ENCODE peak calls at places on chromosomes 1 and 21, in four cellular contexts. E is IMR-90, C is K562, F is GM12878. U is an unnamed sample.

GRCh38 chr1:21816602-21817302 is 4.7 kb downstream of the LDLRAD2 start:
- DNase-seq in E (peak; percentile 81), F (no peak), C (no peak), U (peak; percentile 62)

GRCh38 chr21:15207635-15208370 is 143.0 kb upstream of the NRIP1 start:
- DNase-seq in C (no peak), F (no peak), E (no peak), U (no peak)

GRCh38 chr21:36699026-36699545 is at the start of gene SIM2:
- DNase-seq in F (no peak), C (peak; percentile 20), E (peak; percentile 52), U (no peak)

GRCh38 chr1:59699227-59699847 is 115.4 kb upstream of the HOOK1 start:
- DNase-seq in C (peak; percentile 45), E (peak; percentile 57), F (no peak), U (peak; percentile 62)

GRCh38 chr1:168084396-168085231 is 52.1 kb downstream of the GPR161 start:
- DNase-seq in F (no peak), C (peak; percentile 81), E (peak; percentile 23), U (peak; percentile 46)

GRCh38 chr1:205505791-205506190 is 1.3 kb downstream of the CDK18 start:
- DNase-seq in F (no peak), E (no peak), C (no peak), U (no peak)

GRCh38 chr1:23100074-23100748 is 68.4 kb downstream of the LUZP1 start:
- DNase-seq in C (no peak), E (peak; percentile 96), F (no peak), U (peak; percentile 59)

GRCh38 chr1:223831755-223832636 is 13.8 kb downstream of the TP53BP2 start:
- DNase-seq in E (peak; percentile 88), F (no peak), C (no peak), U (peak; percentile 76)

GRCh38 chr1:14957375-14957774 is 196.2 kb upstream of the TMEM51 start:
- DNase-seq in C (no peak), E (no peak), F (no peak), U (no peak)

GRCh38 chr21:46323227-46323709 is 402 bp downstream of the C21orf58 start:
- DNase-seq in E (no peak), F (no peak), C (no peak), U (no peak)

GRCh38 chr1:197810812-197811211 is 35.5 kb upstream of the DENND1B start:
- DNase-seq in E (no peak), F (no peak), C (no peak), U (no peak)

GRCh38 chr21:40732243-40732642 is 114.7 kb downstream of the DSCAM start:
- DNase-seq in C (no peak), E (no peak), F (no peak), U (no peak)

GRCh38 chr1:152001631-152002584 is 8.2 kb upstream of the S100A10 start:
- DNase-seq in F (no peak), E (peak; percentile 98), C (peak; percentile 85), U (peak; percentile 87)

GRCh38 chr1:230138561-230139239 is 71.7 kb downstream of the GALNT2 start:
- DNase-seq in F (no peak), E (no peak), C (no peak), U (no peak)

GRCh38 chr1:163974120-163974519 is 584.9 kb upstream of the PBX1 start:
- DNase-seq in F (no peak), E (no peak), C (no peak), U (no peak)

GRCh38 chr1:172532700-172533510 is at the start of gene SUCO:
- DNase-seq in F (peak; percentile 96), E (peak; percentile 99), C (peak; percentile 100), U (peak; percentile 100)

GRCh38 chr1:172530000-172530399 is 3.0 kb upstream of the SUCO start:
- DNase-seq in C (peak; percentile 55), E (no peak), F (no peak), U (no peak)

GRCh38 chr1:172531412-172531811 is 1.5 kb upstream of the SUCO start:
- DNase-seq in E (no peak), C (no peak), F (no peak), U (no peak)

GRCh38 chr1:172531846-172532699 is 877 bp upstream of the SUCO start:
- DNase-seq in F (peak; percentile 98), E (peak; percentile 99), C (peak; percentile 98), U (peak; percentile 99)

GRCh38 chr1:172529304-172529703 is 3.6 kb upstream of the SUCO start:
- DNase-seq in F (no peak), C (no peak), E (no peak), U (no peak)
- H3K9ac ChIP-seq in F (no peak overlapping the region), C (no peak overlapping the region), E (no peak overlapping the region), U (no peak overlapping the region)

GRCh38 chr1:184210048-184210447 is 158.5 kb downstream of the TSEN15 start:
- DNase-seq in C (no peak), E (peak; percentile 42), F (no peak), U (no peak)
- TF ChIP-seq FOS in C (no peak), E (no peak), F (no peak), U (no peak)

GRCh38 chr1:1228187-1228586 is 3.6 kb downstream of the SDF4 start:
- DNase-seq in C (no peak), F (no peak), E (no peak), U (no peak)

GRCh38 chr1:1231400-1232223 is at the start of gene SDF4:
- DNase-seq in F (peak; percentile 72), E (peak; percentile 95), C (peak; percentile 99), U (peak; percentile 97)

GRCh38 chr1:1230656-1231399 is 973 bp downstream of the SDF4 start:
- DNase-seq in F (no peak), C (peak; percentile 71), E (peak; percentile 77), U (peak; percentile 55)

GRCh38 chr1:1228596-1229321 is 3.0 kb downstream of the SDF4 start:
- DNase-seq in E (no peak), C (no peak), F (no peak), U (no peak)

DNA sequence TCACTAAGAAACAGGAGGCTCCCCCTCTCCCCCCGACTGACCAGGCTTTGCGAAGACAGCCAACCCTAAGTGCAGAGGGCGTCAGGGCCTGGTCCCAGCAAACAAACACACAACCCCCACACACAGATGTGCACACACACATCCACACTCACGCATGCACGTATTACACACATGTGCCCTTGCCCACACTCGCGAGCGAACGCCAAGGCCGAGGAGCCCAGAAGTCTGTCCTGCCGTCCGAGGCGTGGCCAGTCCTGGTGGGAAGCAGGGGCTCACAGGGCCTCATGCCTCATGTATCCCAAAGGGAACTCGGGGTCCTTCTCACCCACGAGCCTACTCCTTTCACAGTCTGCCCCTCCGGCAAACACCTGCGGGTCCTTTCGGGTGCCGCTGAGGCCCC is 2.0 kb downstream of the SDF4 start:
- DNase-seq in C (no peak), E (no peak), F (no peak), U (no peak)
- H3K9ac ChIP-seq in C (no peak overlapping the region), E (no peak overlapping the region), F (peak overlapping the region; percentile 97), U (no peak overlapping the region)

GRCh38 chr1:115363171-115363570 is 25.1 kb upstream of the NGF start:
- DNase-seq in F (no peak), C (no peak), E (no peak), U (no peak)

GRCh38 chr1:115365738-115366137 is 27.7 kb upstream of the NGF start:
- DNase-seq in F (no peak), E (no peak), C (no peak), U (no peak)

GRCh38 chr1:115364044-115364775 is 26.2 kb upstream of the NGF start:
- DNase-seq in E (peak; percentile 85), C (no peak), F (no peak), U (no peak)

GRCh38 chr1:115364776-115365155 is 26.7 kb upstream of the NGF start:
- DNase-seq in C (no peak), E (no peak), F (no peak), U (no peak)
- TF ChIP-seq FOS in C (no peak), E (no peak), F (no peak), U (no peak)

GRCh38 chr1:247316590-247317197 is 15.0 kb downstream of the ZNF496 start:
- DNase-seq in E (no peak), C (no peak), F (no peak), U (no peak)
- H3K9ac ChIP-seq in E (no peak overlapping the region), C (no peak overlapping the region), F (no peak overlapping the region), U (no peak overlapping the region)

GRCh38 chr1:225468270-225469020 is 40.6 kb upstream of the LBR start:
- DNase-seq in F (no peak), C (no peak), E (no peak), U (no peak)
- TF ChIP-seq FOS in F (no peak), C (no peak), E (no peak), U (no peak)

GRCh38 chr1:175080030-175080429 is 12.4 kb downstream of the TNN start:
- DNase-seq in E (no peak), F (no peak), C (no peak), U (no peak)
- H3K9ac ChIP-seq in E (no peak overlapping the region), F (no peak overlapping the region), C (no peak overlapping the region), U (no peak overlapping the region)

U was measured in endothelial cell of umbilical vein.